ENCODE peak calls at places on chromosomes 7 and 10, in ten cellular contexts. Z, G, Y, U, V, H, F, C, K and I are unnamed samples.

GRCh38 chr7:3089493-3089892 is 45.8 kb upstream of the CARD11 start:
- DNase-seq in K (no peak), V (no peak), G (no peak), U (peak), H (peak), F (no peak), Y (no peak), C (no peak), Z (no peak), I (no peak)

GRCh38 chr7:155862516-155863257 is 50.4 kb upstream of the SHH start:
- DNase-seq in V (no peak), H (no peak), G (no peak), Y (no peak), C (no peak), K (no peak), F (no peak), Z (no peak), U (no peak), I (peak)

GRCh38 chr7:32936686-32937085 is 20.6 kb upstream of the FKBP9 start:
- DNase-seq in C (no peak), G (no peak), F (no peak), V (no peak), H (no peak), K (no peak), Z (no peak), U (peak), Y (no peak), I (no peak)

GRCh38 chr10:21523557-21524008 is 1.9 kb downstream of the SKIDA1 start:
- DNase-seq in F (no peak), U (no peak), Z (no peak), V (no peak), G (no peak), Y (no peak), H (no peak), C (no peak), K (no peak), I (no peak)

GRCh38 chr10:90777614-90778013 is 80.2 kb downstream of the HTR7 start:
- DNase-seq in G (no peak), F (no peak), Y (no peak), V (no peak), Z (no peak), C (no peak), K (no peak), U (no peak), H (no peak), I (no peak)

GRCh38 chr10:93440591-93441012 is 41.5 kb downstream of the MYOF start:
- DNase-seq in K (no peak), Z (no peak), Y (no peak), F (no peak), G (no peak), U (no peak), V (no peak), C (peak), H (no peak), I (no peak)

GRCh38 chr10:76036410-76036940 is 605.1 kb downstream of the LRMDA start:
- DNase-seq in G (peak), K (peak), H (peak), Y (peak), C (peak), V (peak), F (peak), Z (peak), U (no peak), I (peak)

GRCh38 chr10:93062499-93063216 is 2.1 kb downstream of the CYP26C1 start:
- DNase-seq in C (peak), F (no peak), U (no peak), V (no peak), Y (peak), H (peak), Z (no peak), G (no peak), K (no peak), I (no peak)

GRCh38 chr10:93867481-93867880 is 26.3 kb upstream of the SLC35G1 start:
- DNase-seq in V (no peak), H (no peak), K (no peak), U (no peak), F (no peak), Y (no peak), G (no peak), Z (no peak), C (no peak), I (no peak)

GRCh38 chr10:105063796-105064195 is 422.7 kb downstream of the SORCS3 start:
- DNase-seq in U (no peak), G (no peak), K (peak), C (peak), H (peak), Y (no peak), F (no peak), Z (peak), V (no peak), I (no peak)

GRCh38 chr7:127486654-127487053 is 94.1 kb upstream of the ZNF800 start:
- DNase-seq in V (no peak), U (no peak), K (no peak), G (no peak), F (no peak), Z (no peak), C (peak), Y (no peak), H (peak), I (no peak)

GRCh38 chr7:42350801-42351200 is 113.8 kb upstream of the GLI3 start:
- DNase-seq in G (peak), C (peak), K (no peak), Z (no peak), H (no peak), F (no peak), U (no peak), Y (no peak), V (no peak), I (no peak)

GRCh38 chr7:131629203-131629871 is 72.9 kb upstream of the PODXL start:
- DNase-seq in C (peak), Z (no peak), V (no peak), F (no peak), G (no peak), Y (peak), K (no peak), U (peak), H (peak), I (no peak)

GRCh38 chr10:73841526-73842285 is 30.3 kb upstream of the NDST2 start:
- DNase-seq in G (no peak), K (no peak), C (no peak), F (no peak), V (no peak), Y (no peak), U (no peak), H (no peak), Z (no peak), I (no peak)

GRCh38 chr7:101936612-101937231 is 119.3 kb downstream of the CUX1 start:
- DNase-seq in V (no peak), C (peak), H (no peak), Y (no peak), U (no peak), K (peak), F (no peak), Z (no peak), G (no peak), I (no peak)

GRCh38 chr10:29328988-29329387 is 40.1 kb downstream of the LYZL1 start:
- DNase-seq in C (peak), H (no peak), U (no peak), Z (no peak), K (peak), G (peak), V (no peak), F (no peak), Y (no peak), I (no peak)

GRCh38 chr7:55794527-55794926 is 68.0 kb downstream of the SEPTIN14 start:
- DNase-seq in F (no peak), H (no peak), Y (no peak), Z (no peak), C (no peak), G (no peak), K (no peak), U (peak), V (no peak), I (peak)

GRCh38 chr10:93995598-93996271 is 2.0 kb downstream of the PLCE1 start:
- DNase-seq in F (no peak), Y (no peak), H (peak), V (no peak), G (no peak), U (peak), C (peak), Z (no peak), K (no peak), I (no peak)

GRCh38 chr10:86068532-86069337 is 297.9 kb downstream of the GRID1 start:
- DNase-seq in H (no peak), V (no peak), Z (no peak), G (no peak), C (no peak), U (no peak), F (no peak), Y (no peak), K (no peak), I (peak)

GRCh38 chr7:25586513-25586912 is 358.2 kb upstream of the NPVF start:
- DNase-seq in Z (no peak), G (no peak), H (no peak), U (no peak), F (no peak), V (no peak), K (no peak), Y (no peak), C (no peak), I (no peak)

GRCh38 chr10:129921065-129921670 is 42.9 kb downstream of the EBF3 start:
- DNase-seq in U (no peak), Z (no peak), G (no peak), K (no peak), F (no peak), Y (no peak), V (no peak), C (no peak), H (no peak), I (no peak)

GRCh38 chr7:76318488-76319353 is 16.2 kb downstream of the HSPB1 start:
- DNase-seq in V (peak), Z (peak), G (peak), F (no peak), C (peak), U (peak), H (peak), K (peak), Y (no peak), I (peak)

GRCh38 chr7:16791895-16792294 is 12.9 kb downstream of the AGR2 start:
- DNase-seq in G (no peak), Z (no peak), H (no peak), U (peak), C (no peak), Y (no peak), V (no peak), K (no peak), F (no peak), I (no peak)

GRCh38 chr7:26293569-26294308 is 2.1 kb downstream of the SNX10 start:
- DNase-seq in G (no peak), Y (no peak), C (no peak), K (no peak), V (peak), Z (peak), U (no peak), F (no peak), H (no peak), I (no peak)

GRCh38 chr10:74924251-74924954 is 98.0 kb downstream of the KAT6B start:
- DNase-seq in C (peak), V (no peak), F (no peak), Z (no peak), U (peak), G (peak), Y (no peak), H (peak), K (no peak), I (no peak)

GRCh38 chr7:43124388-43124787 is 11.9 kb downstream of the HECW1 start:
- DNase-seq in C (no peak), U (no peak), H (no peak), Z (no peak), F (no peak), V (no peak), Y (no peak), K (no peak), G (no peak), I (no peak)

GRCh38 chr7:155369-156000 is 36.9 kb upstream of the FAM20C start:
- DNase-seq in F (no peak), Y (peak), C (peak), H (peak), Z (no peak), V (no peak), U (no peak), K (no peak), G (no peak), I (no peak)